ENCODE peak calls at places on chromosomes 1 and 21, in seven cellular contexts. One of them, this sample, is unnamed.

GRCh38 chr21:42581676-42582371 is 68.2 kb downstream of the SLC37A1 start:
- DNase-seq in NCI-H748 treated with DMSO at 0.1 percent for 48 hours: no peak
- DNase-seq in CD4-positive, alpha-beta T cell: no peak
- DNase-seq in T47D: no peak
- DNase-seq in stimulated activated CD4-positive, alpha-beta T cell treated with anti-CD3 and anti-CD28 coated beads, Interleukin-12 subunit alpha, Interleukin-12 subunit beta, amount 100 ng/mL, for 48 hours: no peak
- DNase-seq in stimulated activated CD8-positive, alpha-beta memory T cell treated with anti-CD3 and anti-CD28 coated beads, Interleukin-12 subunit alpha, Interleukin-12 subunit beta, amount 100 ng/mL, for 4 hours: no peak
- DNase-seq in HFF-Myc: no peak
- DNase-seq in this sample: peak; percentile 12

GRCh38 chr1:77126309-77126708 is 92.9 kb downstream of the PIGK start:
- DNase-seq in NCI-H748 treated with DMSO at 0.1 percent for 48 hours: peak; percentile 75
- DNase-seq in CD4-positive, alpha-beta T cell: no peak
- DNase-seq in T47D: peak; percentile 69
- DNase-seq in stimulated activated CD4-positive, alpha-beta T cell treated with anti-CD3 and anti-CD28 coated beads, Interleukin-12 subunit alpha, Interleukin-12 subunit beta, amount 100 ng/mL, for 48 hours: no peak
- DNase-seq in stimulated activated CD8-positive, alpha-beta memory T cell treated with anti-CD3 and anti-CD28 coated beads, Interleukin-12 subunit alpha, Interleukin-12 subunit beta, amount 100 ng/mL, for 4 hours: no peak
- DNase-seq in HFF-Myc: peak; percentile 27
- DNase-seq in this sample: peak; percentile 51

GRCh38 chr1:242872521-242872920 is 348.0 kb upstream of the PLD5 start:
- DNase-seq in NCI-H748 treated with DMSO at 0.1 percent for 48 hours: no peak
- DNase-seq in CD4-positive, alpha-beta T cell: no peak
- DNase-seq in T47D: no peak
- DNase-seq in stimulated activated CD4-positive, alpha-beta T cell treated with anti-CD3 and anti-CD28 coated beads, Interleukin-12 subunit alpha, Interleukin-12 subunit beta, amount 100 ng/mL, for 48 hours: no peak
- DNase-seq in stimulated activated CD8-positive, alpha-beta memory T cell treated with anti-CD3 and anti-CD28 coated beads, Interleukin-12 subunit alpha, Interleukin-12 subunit beta, amount 100 ng/mL, for 4 hours: no peak
- DNase-seq in HFF-Myc: no peak
- DNase-seq in this sample: no peak

GRCh38 chr1:43981135-43981491 is 2.1 kb downstream of the B4GALT2 start:
- DNase-seq in NCI-H748 treated with DMSO at 0.1 percent for 48 hours: no peak
- DNase-seq in CD4-positive, alpha-beta T cell: no peak
- DNase-seq in T47D: no peak
- DNase-seq in stimulated activated CD4-positive, alpha-beta T cell treated with anti-CD3 and anti-CD28 coated beads, Interleukin-12 subunit alpha, Interleukin-12 subunit beta, amount 100 ng/mL, for 48 hours: no peak
- DNase-seq in stimulated activated CD8-positive, alpha-beta memory T cell treated with anti-CD3 and anti-CD28 coated beads, Interleukin-12 subunit alpha, Interleukin-12 subunit beta, amount 100 ng/mL, for 4 hours: no peak
- DNase-seq in HFF-Myc: no peak
- DNase-seq in this sample: no peak

GRCh38 chr1:162716123-162716522 is 74.4 kb upstream of the HSD17B7 start:
- DNase-seq in NCI-H748 treated with DMSO at 0.1 percent for 48 hours: no peak
- DNase-seq in CD4-positive, alpha-beta T cell: no peak
- DNase-seq in T47D: no peak
- DNase-seq in stimulated activated CD4-positive, alpha-beta T cell treated with anti-CD3 and anti-CD28 coated beads, Interleukin-12 subunit alpha, Interleukin-12 subunit beta, amount 100 ng/mL, for 48 hours: no peak
- DNase-seq in stimulated activated CD8-positive, alpha-beta memory T cell treated with anti-CD3 and anti-CD28 coated beads, Interleukin-12 subunit alpha, Interleukin-12 subunit beta, amount 100 ng/mL, for 4 hours: no peak
- DNase-seq in HFF-Myc: no peak
- DNase-seq in this sample: no peak

GRCh38 chr1:179550753-179551682 is 24.7 kb downstream of the NPHS2 start:
- DNase-seq in NCI-H748 treated with DMSO at 0.1 percent for 48 hours: no peak
- DNase-seq in CD4-positive, alpha-beta T cell: no peak
- DNase-seq in T47D: peak; percentile 23
- DNase-seq in stimulated activated CD4-positive, alpha-beta T cell treated with anti-CD3 and anti-CD28 coated beads, Interleukin-12 subunit alpha, Interleukin-12 subunit beta, amount 100 ng/mL, for 48 hours: no peak
- DNase-seq in stimulated activated CD8-positive, alpha-beta memory T cell treated with anti-CD3 and anti-CD28 coated beads, Interleukin-12 subunit alpha, Interleukin-12 subunit beta, amount 100 ng/mL, for 4 hours: no peak
- DNase-seq in HFF-Myc: peak; percentile 7
- DNase-seq in this sample: no peak

GRCh38 chr1:205065666-205066065 is 18.6 kb downstream of the TMEM81 start:
- DNase-seq in NCI-H748 treated with DMSO at 0.1 percent for 48 hours: no peak
- DNase-seq in CD4-positive, alpha-beta T cell: no peak
- DNase-seq in T47D: no peak
- DNase-seq in stimulated activated CD4-positive, alpha-beta T cell treated with anti-CD3 and anti-CD28 coated beads, Interleukin-12 subunit alpha, Interleukin-12 subunit beta, amount 100 ng/mL, for 48 hours: no peak
- DNase-seq in stimulated activated CD8-positive, alpha-beta memory T cell treated with anti-CD3 and anti-CD28 coated beads, Interleukin-12 subunit alpha, Interleukin-12 subunit beta, amount 100 ng/mL, for 4 hours: no peak
- DNase-seq in HFF-Myc: no peak
- DNase-seq in this sample: no peak

GRCh38 chr1:42165511-42166210 is 1.1 kb upstream of the GUCA2A start:
- DNase-seq in NCI-H748 treated with DMSO at 0.1 percent for 48 hours: peak; percentile 100
- DNase-seq in CD4-positive, alpha-beta T cell: no peak
- DNase-seq in T47D: peak; percentile 91
- DNase-seq in stimulated activated CD4-positive, alpha-beta T cell treated with anti-CD3 and anti-CD28 coated beads, Interleukin-12 subunit alpha, Interleukin-12 subunit beta, amount 100 ng/mL, for 48 hours: no peak
- DNase-seq in stimulated activated CD8-positive, alpha-beta memory T cell treated with anti-CD3 and anti-CD28 coated beads, Interleukin-12 subunit alpha, Interleukin-12 subunit beta, amount 100 ng/mL, for 4 hours: no peak
- DNase-seq in HFF-Myc: no peak
- DNase-seq in this sample: no peak

GRCh38 chr1:41423511-41424191 is 60.8 kb downstream of the EDN2 start:
- DNase-seq in NCI-H748 treated with DMSO at 0.1 percent for 48 hours: no peak
- DNase-seq in CD4-positive, alpha-beta T cell: no peak
- DNase-seq in T47D: no peak
- DNase-seq in stimulated activated CD4-positive, alpha-beta T cell treated with anti-CD3 and anti-CD28 coated beads, Interleukin-12 subunit alpha, Interleukin-12 subunit beta, amount 100 ng/mL, for 48 hours: no peak
- DNase-seq in stimulated activated CD8-positive, alpha-beta memory T cell treated with anti-CD3 and anti-CD28 coated beads, Interleukin-12 subunit alpha, Interleukin-12 subunit beta, amount 100 ng/mL, for 4 hours: no peak
- DNase-seq in HFF-Myc: no peak
- DNase-seq in this sample: no peak

GRCh38 chr1:46471885-46472502 is 17.6 kb upstream of the DMBX1 start:
- DNase-seq in NCI-H748 treated with DMSO at 0.1 percent for 48 hours: no peak
- DNase-seq in CD4-positive, alpha-beta T cell: no peak
- DNase-seq in T47D: no peak
- DNase-seq in stimulated activated CD4-positive, alpha-beta T cell treated with anti-CD3 and anti-CD28 coated beads, Interleukin-12 subunit alpha, Interleukin-12 subunit beta, amount 100 ng/mL, for 48 hours: no peak
- DNase-seq in stimulated activated CD8-positive, alpha-beta memory T cell treated with anti-CD3 and anti-CD28 coated beads, Interleukin-12 subunit alpha, Interleukin-12 subunit beta, amount 100 ng/mL, for 4 hours: no peak
- DNase-seq in HFF-Myc: no peak
- DNase-seq in this sample: no peak

GRCh38 chr1:10867138-10867721 is 70.8 kb upstream of the CASZ1 start:
- DNase-seq in NCI-H748 treated with DMSO at 0.1 percent for 48 hours: peak; percentile 11
- DNase-seq in CD4-positive, alpha-beta T cell: peak; percentile 58
- DNase-seq in T47D: peak; percentile 67
- DNase-seq in stimulated activated CD4-positive, alpha-beta T cell treated with anti-CD3 and anti-CD28 coated beads, Interleukin-12 subunit alpha, Interleukin-12 subunit beta, amount 100 ng/mL, for 48 hours: peak; percentile 48
- DNase-seq in stimulated activated CD8-positive, alpha-beta memory T cell treated with anti-CD3 and anti-CD28 coated beads, Interleukin-12 subunit alpha, Interleukin-12 subunit beta, amount 100 ng/mL, for 4 hours: peak; percentile 43
- DNase-seq in HFF-Myc: no peak
- DNase-seq in this sample: no peak

GRCh38 chr1:60547821-60548220 is 474.3 kb upstream of the C1orf87 start:
- DNase-seq in NCI-H748 treated with DMSO at 0.1 percent for 48 hours: no peak
- DNase-seq in CD4-positive, alpha-beta T cell: no peak
- DNase-seq in T47D: no peak
- DNase-seq in stimulated activated CD4-positive, alpha-beta T cell treated with anti-CD3 and anti-CD28 coated beads, Interleukin-12 subunit alpha, Interleukin-12 subunit beta, amount 100 ng/mL, for 48 hours: no peak
- DNase-seq in stimulated activated CD8-positive, alpha-beta memory T cell treated with anti-CD3 and anti-CD28 coated beads, Interleukin-12 subunit alpha, Interleukin-12 subunit beta, amount 100 ng/mL, for 4 hours: no peak
- DNase-seq in HFF-Myc: no peak
- DNase-seq in this sample: no peak

This sample was measured in smooth muscle cell of the brain vasculature.